ENCODE peak calls at places on chromosomes 3 and 15, in six cellular contexts. O is GM12865, Z is stomach, E is GM12878, B is pancreas, T is psoas muscle. S is an unnamed sample.

GRCh38 chr15:28098766-28099554 is at the start of gene OCA2:
- DNase-seq in O (no peak), Z (peak), E (no peak), B (peak), T (peak), S (no peak)

GRCh38 chr15:87896926-87897325 is 359.6 kb downstream of the NTRK3 start:
- DNase-seq in O (no peak), Z (no peak), E (no peak), B (no peak), T (no peak), S (no peak)

GRCh38 chr3:24264748-24265158 is 229.9 kb downstream of the THRB start:
- DNase-seq in O (peak), Z (no peak), E (no peak), B (no peak), T (no peak), S (no peak)

GRCh38 chr3:184081116-184081830 is 15.6 kb upstream of the HTR3E start:
- DNase-seq in O (no peak), Z (no peak), E (no peak), B (no peak), T (no peak), S (no peak)

GRCh38 chr15:62928242-62928995 is 114.1 kb upstream of the TPM1 start:
- DNase-seq in O (no peak), Z (no peak), E (no peak), B (no peak), T (no peak), S (no peak)

GRCh38 chr3:66812126-66812525 is 186.0 kb upstream of the KBTBD8 start:
- DNase-seq in O (peak), Z (no peak), E (no peak), B (no peak), T (no peak), S (no peak)

GRCh38 chr15:100468265-100468664 is 60.5 kb downstream of the CERS3 start:
- DNase-seq in O (no peak), Z (no peak), E (no peak), B (no peak), T (no peak), S (no peak)

GRCh38 chr15:101808201-101808600 is 3.8 kb upstream of the OR4F15 start:
- DNase-seq in O (no peak), Z (no peak), E (no peak), B (no peak), T (no peak), S (no peak)

GRCh38 chr3:157056035-157056434 is 103.9 kb downstream of the CCNL1 start:
- DNase-seq in O (no peak), Z (no peak), E (no peak), B (no peak), T (no peak), S (no peak)

GRCh38 chr15:85910796-85911195 is 116.1 kb upstream of the KLHL25 start:
- DNase-seq in O (no peak), Z (peak), E (no peak), B (no peak), T (no peak), S (peak)

GRCh38 chr15:63852407-63852806 is 18.7 kb upstream of the HERC1 start:
- DNase-seq in O (no peak), Z (no peak), E (no peak), B (no peak), T (no peak), S (no peak)

GRCh38 chr3:134677196-134677986 is 26.6 kb upstream of the KY start:
- DNase-seq in O (peak), Z (no peak), E (no peak), B (no peak), T (no peak), S (no peak)

GRCh38 chr3:53195602-53196574 is 34.9 kb downstream of the PRKCD start:
- DNase-seq in O (peak), Z (peak), E (no peak), B (peak), T (peak), S (no peak)

GRCh38 chr15:43828061-43828657 is 1.4 kb downstream of the WDR76 start:
- DNase-seq in O (peak), Z (no peak), E (no peak), B (no peak), T (no peak), S (no peak)

GRCh38 chr15:22968356-22968755 is 11.8 kb downstream of the CYFIP1 start:
- DNase-seq in O (peak), Z (no peak), E (no peak), B (no peak), T (no peak), S (no peak)
- H3K4me3 ChIP-seq in O (no peak), Z (no peak), E (no peak), B (no peak), T (no peak), S (no peak)

GRCh38 chr15:26119322-26119721 is 256.2 kb upstream of the ATP10A start:
- DNase-seq in O (no peak), Z (no peak), E (no peak), B (no peak), T (no peak), S (no peak)
- TF ChIP-seq CTCF in O (no peak), Z (no peak), E (no peak), B (no peak), T (no peak), S (no peak)

GRCh38 chr3:49723631-49724551 is at the start of gene GMPPB:
- DNase-seq in O (peak), Z (peak), E (peak), B (peak), T (peak), S (peak)

GRCh38 chr3:49721861-49722781 is 1.6 kb downstream of the GMPPB start:
- DNase-seq in O (no peak), Z (no peak), E (no peak), B (peak), T (no peak), S (no peak)

GRCh38 chr3:49722896-49723295 is 855 bp downstream of the GMPPB start:
- DNase-seq in O (no peak), Z (no peak), E (no peak), B (peak), T (no peak), S (no peak)

GRCh38 chr3:49724586-49724985 is 835 bp upstream of the GMPPB start:
- DNase-seq in O (peak), Z (no peak), E (no peak), B (peak), T (no peak), S (no peak)

GRCh38 chr3:49723301-49723630 is 485 bp downstream of the GMPPB start:
- DNase-seq in O (peak), Z (peak), E (no peak), B (peak), T (peak), S (peak)
- H3K4me3 ChIP-seq in O (peak), Z (peak), E (peak), B (peak), T (peak), S (peak)

DNA sequence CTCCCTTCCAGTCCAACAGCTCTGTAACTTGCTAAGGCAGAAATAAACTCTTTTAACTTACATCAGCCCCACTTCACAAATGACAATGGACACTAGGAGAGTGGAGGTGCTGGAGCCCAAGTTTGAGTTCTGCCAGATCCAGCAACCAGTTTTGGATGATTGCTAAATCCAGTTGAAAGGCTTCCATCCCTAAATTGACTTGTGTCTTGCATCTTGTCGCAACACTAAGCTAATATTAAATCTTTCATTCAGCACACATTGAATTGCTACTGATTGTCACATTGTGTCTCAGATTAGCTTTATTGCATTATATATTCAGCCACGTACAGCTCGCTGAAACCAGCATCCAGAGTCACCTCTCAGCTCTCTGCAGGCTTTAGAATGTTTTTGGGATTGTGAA is 41.7 kb upstream of the LIPC start:
- DNase-seq in O (no peak), Z (no peak), E (no peak), B (no peak), T (no peak), S (no peak)
- TF ChIP-seq CTCF in O (no peak), Z (no peak), E (no peak), B (no peak), T (no peak), S (no peak)

GRCh38 chr15:60554494-60554893 is 75.6 kb upstream of the ICE2 start:
- DNase-seq in O (no peak), Z (no peak), E (no peak), B (no peak), T (no peak), S (no peak)

GRCh38 chr15:60551781-60552161 is 72.8 kb upstream of the ICE2 start:
- DNase-seq in O (peak), Z (no peak), E (no peak), B (no peak), T (no peak), S (no peak)

GRCh38 chr15:60551147-60551780 is 72.3 kb upstream of the ICE2 start:
- DNase-seq in O (peak), Z (no peak), E (peak), B (no peak), T (no peak), S (no peak)

GRCh38 chr15:60553163-60553562 is 74.2 kb upstream of the ICE2 start:
- DNase-seq in O (no peak), Z (no peak), E (no peak), B (no peak), T (no peak), S (no peak)

DNA sequence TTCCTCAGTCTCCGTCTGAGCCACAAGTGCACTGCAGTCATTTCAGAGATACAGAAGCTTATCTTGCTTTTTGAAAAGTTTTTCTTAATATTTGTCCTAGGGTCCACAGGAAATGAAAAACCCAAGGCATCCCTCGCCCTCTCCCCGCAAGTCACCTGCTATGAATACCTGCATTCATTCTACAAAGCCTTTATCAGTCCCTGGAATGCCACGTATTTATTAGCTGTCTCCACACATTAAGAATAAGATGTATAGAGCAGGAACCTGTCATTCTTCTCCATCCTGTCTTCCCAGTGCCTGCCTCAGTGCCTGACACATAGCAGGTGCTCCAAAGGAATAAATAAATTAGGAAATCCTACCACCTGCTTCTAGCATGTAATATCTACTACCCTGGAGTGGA is 73.3 kb upstream of the ICE2 start:
- DNase-seq in O (no peak), Z (no peak), E (no peak), B (no peak), T (no peak), S (no peak)
- H3K4me3 ChIP-seq in O (peak), Z (no peak), E (no peak), B (no peak), T (no peak), S (no peak)

DNA sequence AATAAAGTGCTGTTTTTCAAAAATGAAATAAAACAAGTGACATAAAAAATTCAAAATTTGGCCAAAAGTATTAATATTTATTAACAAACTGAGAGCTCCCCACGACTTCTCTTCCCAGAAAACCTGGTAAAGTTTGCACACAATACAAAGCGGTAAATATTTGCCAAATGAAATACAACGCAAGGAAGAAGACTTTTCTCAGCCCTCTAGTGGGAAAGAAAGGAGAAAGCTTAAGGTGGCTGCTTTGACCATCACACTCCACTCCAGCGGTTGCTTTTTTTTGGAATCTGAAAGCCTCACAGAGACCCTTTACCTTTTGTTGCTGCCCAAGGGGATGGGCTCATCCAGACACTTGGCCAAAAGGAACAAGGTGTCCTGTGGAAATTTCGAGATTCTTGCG is 1.1 kb upstream of the GK5 start:
- DNase-seq in O (no peak), Z (no peak), E (no peak), B (no peak), T (no peak), S (no peak)
- TF ChIP-seq CTCF in O (no peak), Z (peak), E (no peak), B (no peak), T (no peak), S (no peak)